ENCODE peak calls at places on chromosomes 7 and 10, in six cellular contexts. N is cardiac fibroblast, C is foreskin fibroblast, X is MM.1S, J is breast epithelium, K is fibroblast of lung. Q is an unnamed sample.

GRCh38 chr7:2722591-2722990 is 34.6 kb downstream of the AMZ1 start:
- DNase-seq in J (no peak), X (no peak), N (no peak), K (no peak), C (no peak), Q (no peak)

GRCh38 chr10:97861351-97861750 is 11.7 kb downstream of the GOLGA7B start:
- DNase-seq in J (no peak), N (peak), X (no peak), C (peak), K (peak), Q (peak)

GRCh38 chr10:26173837-26174236 is 42.7 kb upstream of the GAD2 start:
- DNase-seq in J (no peak), K (no peak), N (no peak), X (no peak), C (no peak), Q (no peak)

GRCh38 chr10:118722694-118723093 is 32.1 kb downstream of the CACUL1 start:
- DNase-seq in C (no peak), N (no peak), X (no peak), J (no peak), K (no peak), Q (no peak)

GRCh38 chr10:59648711-59649201 is 60.9 kb downstream of the SLC16A9 start:
- DNase-seq in C (no peak), N (peak), X (no peak), J (no peak), K (no peak), Q (peak)

GRCh38 chr10:4331150-4331549 is 494.9 kb upstream of the AKR1E2 start:
- DNase-seq in N (no peak), X (no peak), K (no peak), C (no peak), J (no peak), Q (no peak)

GRCh38 chr10:42149027-42149700 is 489.2 kb downstream of the ZNF33B start:
- DNase-seq in X (no peak), J (no peak), C (peak), K (no peak), N (peak), Q (no peak)

GRCh38 chr10:24556746-24557742 is 166.6 kb downstream of the ARHGAP21 start:
- DNase-seq in C (peak), K (peak), N (peak), X (peak), J (no peak), Q (peak)

GRCh38 chr7:143042159-143042820 is 9.9 kb upstream of the OR6V1 start:
- DNase-seq in X (peak), N (no peak), J (no peak), C (no peak), K (no peak), Q (no peak)

GRCh38 chr7:37882086-37882485 is 33.7 kb downstream of the NME8 start:
- DNase-seq in C (no peak), X (no peak), J (no peak), K (no peak), N (no peak), Q (no peak)

GRCh38 chr7:84331665-84332064 is 137.1 kb upstream of the SEMA3A start:
- DNase-seq in X (no peak), K (peak), N (no peak), J (no peak), C (no peak), Q (no peak)

GRCh38 chr7:99028261-99028971 is 115.5 kb downstream of the SMURF1 start:
- DNase-seq in X (no peak), N (no peak), K (no peak), C (no peak), J (no peak), Q (no peak)

GRCh38 chr7:29328811-29329210 is 134.2 kb downstream of the CHN2 start:
- DNase-seq in X (no peak), J (no peak), C (peak), N (peak), K (peak), Q (peak)

GRCh38 chr10:78537018-78537417 is 503.4 kb downstream of the RPS24 start:
- DNase-seq in C (no peak), K (no peak), X (no peak), N (no peak), J (no peak), Q (no peak)

GRCh38 chr10:103800789-103801540 is 54.4 kb downstream of the SH3PXD2A start:
- DNase-seq in J (peak), N (no peak), X (peak), K (peak), C (no peak), Q (peak)

GRCh38 chr7:70733115-70733514 is 398.8 kb upstream of the GALNT17 start:
- DNase-seq in C (no peak), X (no peak), J (no peak), K (no peak), N (no peak), Q (peak)
- H3K4me3 ChIP-seq in C (no peak), X (no peak), J (no peak), K (no peak), N (no peak), Q (no peak)

GRCh38 chr7:95144256-95144655 is 180.1 kb downstream of the PON1 start:
- DNase-seq in X (no peak), N (no peak), K (no peak), C (no peak), J (no peak), Q (no peak)
- TF ChIP-seq CTCF in X (no peak), N (no peak), K (no peak), C (no peak), J (no peak), Q (no peak)

GRCh38 chr10:102132563-102133372 is at the start of gene PPRC1:
- DNase-seq in N (peak), K (peak), X (peak), J (peak), C (peak), Q (peak)
- H3K4me3 ChIP-seq in N (peak), K (peak), X (peak), J (peak), C (peak), Q (peak)

GRCh38 chr10:75407716-75408511 is 6.3 kb upstream of the ZNF503 start:
- DNase-seq in N (peak), X (no peak), K (peak), J (no peak), C (no peak), Q (no peak)
- TF ChIP-seq CTCF in N (no peak), X (no peak), K (no peak), J (no peak), C (no peak), Q (no peak)

GRCh38 chr10:117175901-117176534 is 21.3 kb upstream of the KCNK18 start:
- DNase-seq in C (peak), N (peak), X (peak), K (peak), J (no peak), Q (peak)
- H3K4me3 ChIP-seq in C (peak), N (no peak), X (peak), K (peak), J (peak), Q (peak)

DNA sequence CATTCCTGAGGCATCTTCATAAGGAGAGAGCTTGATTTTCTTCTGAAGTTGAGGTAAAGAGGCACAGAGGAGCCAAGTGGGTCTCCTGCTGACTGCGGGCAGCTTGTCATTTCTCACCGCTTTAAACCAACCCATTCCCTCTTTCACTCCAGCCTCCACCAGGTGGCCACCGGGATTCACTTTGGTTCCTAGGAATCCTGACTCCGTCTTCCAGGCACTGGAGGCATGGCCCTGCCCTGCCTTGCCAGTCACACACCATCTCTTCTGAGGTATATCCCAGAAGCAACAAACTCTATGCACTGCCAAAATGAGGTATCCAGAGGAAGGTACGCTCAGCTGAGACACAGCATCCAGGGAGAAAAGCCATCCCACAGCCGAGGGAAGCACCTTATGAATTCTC is 280.8 kb downstream of the TNS3 start:
- DNase-seq in K (no peak), X (no peak), N (no peak), J (no peak), C (no peak), Q (no peak)
- TF ChIP-seq CTCF in K (no peak), X (no peak), N (no peak), J (no peak), C (no peak), Q (peak)

Q was measured in fibroblast of villous mesenchyme.